ENCODE peak calls at places on chromosome 14, in nine cellular contexts. D is stomach; R is effector memory CD4-positive, alpha-beta T cell; C is sciatic nerve; U is BE2C; A is iPS-NIHi11; T is endothelial cell; I is mesothelial cell of epicardium; X is AG10803. W is an unnamed sample.

GRCh38 chr14:80629606-80630005 is 311.9 kb downstream of the CEP128 start:
- DNase-seq in C (no peak), R (no peak), I (no peak), U (no peak), A (no peak), D (no peak), T (no peak), X (peak; percentile 46), W (no peak)

GRCh38 chr14:61003571-61003970 is 22.5 kb downstream of the SLC38A6 start:
- DNase-seq in T (no peak), R (no peak), U (no peak), C (no peak), I (no peak), A (no peak), D (no peak), X (peak; percentile 69), W (no peak)

GRCh38 chr14:61561657-61562276 is 133.5 kb upstream of the HIF1A start:
- DNase-seq in R (no peak), U (peak; percentile 96), I (peak; percentile 45), D (peak; percentile 84), C (no peak), X (peak; percentile 100), T (peak; percentile 70), A (peak; percentile 43), W (no peak)

GRCh38 chr14:23364604-23365352 is at the start of gene EFS:
- DNase-seq in U (no peak), A (peak; percentile 71), D (no peak), R (no peak), C (peak; percentile 79), T (no peak), X (peak; percentile 38), I (peak; percentile 61), W (no peak)

GRCh38 chr14:35420036-35420811 is 15.7 kb upstream of the NFKBIA start:
- DNase-seq in I (no peak), R (no peak), X (peak; percentile 84), T (no peak), A (no peak), U (peak; percentile 56), D (no peak), C (no peak), W (no peak)

GRCh38 chr14:49865431-49865859 is 12.9 kb upstream of the NEMF start:
- DNase-seq in A (peak; percentile 22), T (peak; percentile 81), I (peak; percentile 78), U (peak; percentile 82), X (peak; percentile 61), R (peak; percentile 38), D (peak; percentile 86), C (peak; percentile 86), W (peak; percentile 77)

GRCh38 chr14:103880334-103880985 is 33.1 kb upstream of the PPP1R13B start:
- DNase-seq in A (no peak), D (peak; percentile 91), I (no peak), X (peak; percentile 83), U (no peak), R (no peak), C (peak; percentile 90), T (no peak), W (no peak)

GRCh38 chr14:94702629-94703028 is 67.3 kb downstream of the GSC start:
- DNase-seq in U (no peak), A (no peak), I (no peak), T (no peak), X (no peak), D (no peak), C (no peak), R (no peak), W (no peak)

GRCh38 chr14:24364841-24365240 is 3.1 kb upstream of the NFATC4 start:
- DNase-seq in D (no peak), X (peak; percentile 22), U (no peak), C (no peak), T (no peak), A (no peak), I (no peak), R (no peak), W (no peak)

GRCh38 chr14:96363751-96364336 is 518 bp downstream of the GSKIP start:
- DNase-seq in X (peak; percentile 56), U (peak; percentile 24), D (peak; percentile 67), T (peak; percentile 38), A (peak; percentile 48), C (peak; percentile 64), I (no peak), R (peak; percentile 10), W (no peak)

GRCh38 chr14:91377700-91378652 is 39.6 kb downstream of the CCDC88C start:
- DNase-seq in U (peak; percentile 79), D (no peak), I (no peak), T (no peak), C (no peak), R (no peak), A (no peak), X (peak; percentile 38), W (no peak)

GRCh38 chr14:100846309-100846859 is 20.5 kb downstream of the MEG3 start:
- DNase-seq in R (no peak), A (no peak), X (no peak), U (no peak), C (no peak), D (no peak), I (no peak), T (no peak), W (no peak)

GRCh38 chr14:104686624-104687517 is 2.5 kb upstream of the INF2 start:
- DNase-seq in X (no peak), I (no peak), U (no peak), T (no peak), A (no peak), C (no peak), R (no peak), D (peak; percentile 75), W (no peak)

GRCh38 chr14:50846171-50846880 is 15.4 kb upstream of the NIN start:
- DNase-seq in R (no peak), I (no peak), D (no peak), A (no peak), X (peak; percentile 85), C (no peak), T (no peak), U (no peak), W (no peak)

GRCh38 chr14:100069161-100069800 is 4.1 kb downstream of the EVL start:
- DNase-seq in D (no peak), A (no peak), T (no peak), C (no peak), I (no peak), R (no peak), X (no peak), U (no peak), W (no peak)

GRCh38 chr14:99744199-99744872 is 48.9 kb upstream of the EML1 start:
- DNase-seq in R (no peak), T (no peak), C (no peak), I (no peak), X (peak; percentile 38), A (peak; percentile 58), D (no peak), U (no peak), W (no peak)

GRCh38 chr14:102882233-102882906 is 40.1 kb upstream of the AMN start:
- DNase-seq in D (no peak), U (peak; percentile 35), I (no peak), A (no peak), C (no peak), T (no peak), X (no peak), R (no peak), W (no peak)

GRCh38 chr14:53151867-53152626 is 1.1 kb downstream of the DDHD1 start:
- DNase-seq in C (peak; percentile 71), T (peak; percentile 34), A (peak; percentile 70), U (peak; percentile 73), I (peak; percentile 62), D (peak; percentile 55), R (peak; percentile 47), X (peak; percentile 35), W (peak; percentile 25)